ENCODE peak calls at places on chromosome 22, in five cellular contexts. One of them, this sample, is unnamed.

GRCh38 chr22:46175631-46176030 is 25.3 kb downstream of the PPARA start:
- DNase-seq in foreskin fibroblast: peak
- DNase-seq in lower leg skin: no peak
- DNase-seq in choroid plexus epithelial cell: no peak
- DNase-seq in RWPE1: no peak
- DNase-seq in this sample: peak

GRCh38 chr22:11613898-11614755 is 3913.9 kb upstream of the OR11H1 start:
- DNase-seq in foreskin fibroblast: no peak
- DNase-seq in lower leg skin: no peak
- DNase-seq in choroid plexus epithelial cell: no peak
- DNase-seq in RWPE1: no peak
- DNase-seq in this sample: no peak

GRCh38 chr22:19571207-19571795 is 47.1 kb upstream of the CLDN5 start:
- DNase-seq in foreskin fibroblast: peak
- DNase-seq in lower leg skin: peak
- DNase-seq in choroid plexus epithelial cell: peak
- DNase-seq in RWPE1: no peak
- DNase-seq in this sample: no peak

GRCh38 chr22:35306350-35306967 is 6.8 kb downstream of the TOM1 start:
- DNase-seq in foreskin fibroblast: no peak
- DNase-seq in lower leg skin: no peak
- DNase-seq in choroid plexus epithelial cell: peak
- DNase-seq in RWPE1: no peak
- DNase-seq in this sample: no peak

GRCh38 chr22:42360348-42360747 is 71.9 kb downstream of the NFAM1 start:
- DNase-seq in foreskin fibroblast: no peak
- DNase-seq in lower leg skin: no peak
- DNase-seq in choroid plexus epithelial cell: no peak
- DNase-seq in RWPE1: no peak
- DNase-seq in this sample: no peak

GRCh38 chr22:27453688-27454087 is 347.9 kb downstream of the MN1 start:
- DNase-seq in foreskin fibroblast: no peak
- DNase-seq in lower leg skin: no peak
- DNase-seq in choroid plexus epithelial cell: no peak
- DNase-seq in RWPE1: no peak
- DNase-seq in this sample: no peak

GRCh38 chr22:30869996-30870395 is 98.6 kb downstream of the MORC2 start:
- DNase-seq in foreskin fibroblast: no peak
- DNase-seq in lower leg skin: peak
- DNase-seq in choroid plexus epithelial cell: no peak
- DNase-seq in RWPE1: no peak
- DNase-seq in this sample: no peak

GRCh38 chr22:40415531-40416266 is 45.3 kb downstream of the SGSM3 start:
- DNase-seq in foreskin fibroblast: no peak
- DNase-seq in lower leg skin: no peak
- DNase-seq in choroid plexus epithelial cell: peak
- DNase-seq in RWPE1: no peak
- DNase-seq in this sample: no peak

GRCh38 chr22:43478621-43479285 is 66.9 kb downstream of the MPPED1 start:
- DNase-seq in foreskin fibroblast: no peak
- DNase-seq in lower leg skin: no peak
- DNase-seq in choroid plexus epithelial cell: no peak
- DNase-seq in RWPE1: no peak
- DNase-seq in this sample: no peak

GRCh38 chr22:42990131-42990838 is 24.7 kb downstream of the PACSIN2 start:
- DNase-seq in foreskin fibroblast: peak
- DNase-seq in lower leg skin: no peak
- DNase-seq in choroid plexus epithelial cell: peak
- DNase-seq in RWPE1: peak
- DNase-seq in this sample: peak

GRCh38 chr22:28819253-28820096 is 19.1 kb upstream of the XBP1 start:
- DNase-seq in foreskin fibroblast: no peak
- DNase-seq in lower leg skin: no peak
- DNase-seq in choroid plexus epithelial cell: no peak
- DNase-seq in RWPE1: no peak
- DNase-seq in this sample: no peak

GRCh38 chr22:25111579-25112517 is 87.8 kb upstream of the CRYBB3 start:
- DNase-seq in foreskin fibroblast: peak
- DNase-seq in lower leg skin: no peak
- DNase-seq in choroid plexus epithelial cell: no peak
- DNase-seq in RWPE1: no peak
- DNase-seq in this sample: no peak

GRCh38 chr22:46933526-46933925 is 171.1 kb downstream of the TBC1D22A start:
- DNase-seq in foreskin fibroblast: no peak
- DNase-seq in lower leg skin: no peak
- DNase-seq in choroid plexus epithelial cell: no peak
- DNase-seq in RWPE1: no peak
- DNase-seq in this sample: no peak

GRCh38 chr22:38632528-38632927 is 23.7 kb downstream of the FAM227A start:
- DNase-seq in foreskin fibroblast: no peak
- DNase-seq in lower leg skin: no peak
- DNase-seq in choroid plexus epithelial cell: no peak
- DNase-seq in RWPE1: no peak
- DNase-seq in this sample: no peak

GRCh38 chr22:33864723-33865130 is 55.5 kb downstream of the LARGE1 start:
- DNase-seq in foreskin fibroblast: no peak
- DNase-seq in lower leg skin: no peak
- DNase-seq in choroid plexus epithelial cell: peak
- DNase-seq in RWPE1: no peak
- DNase-seq in this sample: no peak

GRCh38 chr22:33188316-33188715 is 130.1 kb upstream of the SYN3 start:
- DNase-seq in foreskin fibroblast: no peak
- DNase-seq in lower leg skin: no peak
- DNase-seq in choroid plexus epithelial cell: no peak
- DNase-seq in RWPE1: no peak
- DNase-seq in this sample: no peak

GRCh38 chr22:40276877-40277823 is 69.2 kb upstream of the ADSL start:
- DNase-seq in foreskin fibroblast: peak
- DNase-seq in lower leg skin: no peak
- DNase-seq in choroid plexus epithelial cell: peak
- DNase-seq in RWPE1: peak
- DNase-seq in this sample: no peak

GRCh38 chr22:46897246-46897623 is 134.8 kb downstream of the TBC1D22A start:
- DNase-seq in foreskin fibroblast: no peak
- DNase-seq in lower leg skin: no peak
- DNase-seq in choroid plexus epithelial cell: no peak
- DNase-seq in RWPE1: no peak
- DNase-seq in this sample: no peak

GRCh38 chr22:28548411-28548810 is 131.2 kb downstream of the TTC28 start:
- DNase-seq in foreskin fibroblast: no peak
- DNase-seq in lower leg skin: no peak
- DNase-seq in choroid plexus epithelial cell: no peak
- DNase-seq in RWPE1: no peak
- DNase-seq in this sample: no peak

GRCh38 chr22:39996732-39997131 is 2.0 kb downstream of the FAM83F start:
- DNase-seq in foreskin fibroblast: no peak
- DNase-seq in lower leg skin: no peak
- DNase-seq in choroid plexus epithelial cell: no peak
- DNase-seq in RWPE1: no peak
- DNase-seq in this sample: no peak

GRCh38 chr22:28582806-28583205 is 96.8 kb downstream of the TTC28 start:
- DNase-seq in foreskin fibroblast: peak
- DNase-seq in lower leg skin: no peak
- DNase-seq in choroid plexus epithelial cell: peak
- DNase-seq in RWPE1: no peak
- DNase-seq in this sample: no peak

GRCh38 chr22:30301995-30302809 is 12.9 kb upstream of the CASTOR1 start:
- DNase-seq in foreskin fibroblast: peak
- DNase-seq in lower leg skin: no peak
- DNase-seq in choroid plexus epithelial cell: peak
- DNase-seq in RWPE1: no peak
- DNase-seq in this sample: no peak

GRCh38 chr22:46297151-46297819 is 615 bp downstream of the GTSE1 start:
- DNase-seq in foreskin fibroblast: peak
- DNase-seq in lower leg skin: no peak
- DNase-seq in choroid plexus epithelial cell: peak
- DNase-seq in RWPE1: peak
- DNase-seq in this sample: no peak

DNA sequence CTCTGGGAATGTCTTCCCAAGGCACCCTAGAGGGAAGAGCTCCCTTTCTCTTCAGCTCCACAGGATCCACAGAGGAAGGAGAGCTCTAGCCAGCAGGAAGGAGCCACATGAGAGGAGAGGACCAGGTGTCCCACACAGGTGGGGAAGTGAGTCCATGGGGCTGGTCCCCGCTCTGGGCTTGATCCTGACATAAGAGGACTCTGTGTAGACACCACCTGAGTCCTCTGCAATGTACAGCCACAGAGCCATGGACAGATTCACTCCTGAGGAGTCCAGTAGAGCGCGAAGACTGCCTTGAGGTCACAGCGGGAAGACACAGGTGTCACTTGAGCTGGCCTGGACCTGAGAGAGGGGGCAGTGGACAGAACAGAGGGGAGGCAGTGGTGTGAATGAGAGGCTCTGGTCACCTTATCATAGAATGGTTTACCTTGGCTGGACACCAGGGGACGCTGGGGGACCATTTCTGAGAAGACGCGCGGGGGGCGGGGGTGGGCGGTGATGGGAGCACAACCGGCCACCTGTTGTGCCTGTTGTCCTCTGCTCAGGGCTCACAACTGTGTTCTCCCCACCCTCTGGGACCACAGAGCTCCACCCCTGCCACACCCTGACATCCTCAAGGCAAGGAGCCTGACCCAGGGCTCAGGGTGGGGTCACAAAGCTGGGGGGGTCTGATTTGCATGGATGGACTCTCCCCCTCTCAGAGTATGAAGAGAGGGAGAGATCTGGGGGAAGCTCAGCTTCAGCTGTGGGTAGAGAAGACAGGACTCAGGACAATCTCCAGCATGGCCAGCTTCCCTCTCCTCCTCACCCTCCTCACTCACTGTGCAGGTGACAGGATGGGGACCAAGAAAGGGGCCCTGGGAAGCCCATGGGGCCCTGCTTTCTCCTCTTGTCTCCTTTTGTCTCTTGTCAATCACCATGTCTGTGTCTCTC is 128.2 kb downstream of the ZNF280B start:
- DNase-seq in foreskin fibroblast: no peak
- DNase-seq in lower leg skin: no peak
- DNase-seq in choroid plexus epithelial cell: no peak
- DNase-seq in RWPE1: no peak
- DNase-seq in this sample: no peak
- TF ChIP-seq CTCF in foreskin fibroblast: no peak
- TF ChIP-seq CTCF in lower leg skin: no peak
- TF ChIP-seq CTCF in choroid plexus epithelial cell: no peak
- TF ChIP-seq CTCF in RWPE1: no peak
- TF ChIP-seq CTCF in this sample: no peak

DNA sequence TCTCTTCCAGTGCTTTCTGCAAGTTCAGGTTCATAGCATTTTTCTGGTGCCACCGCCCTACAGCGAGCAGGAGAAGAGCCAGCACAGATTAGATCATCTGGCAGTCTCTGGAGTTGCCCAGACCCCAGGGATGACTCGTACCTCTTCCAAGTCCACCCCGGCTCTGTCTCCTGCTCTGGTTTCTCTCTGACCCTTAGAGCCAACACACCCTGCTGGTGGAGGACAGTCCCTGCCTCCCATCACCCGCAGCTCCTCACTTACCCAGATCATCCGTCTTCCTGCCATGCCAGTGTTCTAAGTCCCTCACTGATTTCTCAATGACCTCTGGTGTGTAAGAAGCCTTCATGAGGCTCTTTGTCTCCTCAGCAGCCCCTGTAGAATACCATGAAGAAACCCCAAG is 28.0 kb downstream of the TST start:
- DNase-seq in foreskin fibroblast: no peak
- DNase-seq in lower leg skin: no peak
- DNase-seq in choroid plexus epithelial cell: no peak
- DNase-seq in RWPE1: no peak
- DNase-seq in this sample: no peak
- TF ChIP-seq CTCF in foreskin fibroblast: no peak
- TF ChIP-seq CTCF in lower leg skin: no peak
- TF ChIP-seq CTCF in choroid plexus epithelial cell: no peak
- TF ChIP-seq CTCF in RWPE1: no peak
- TF ChIP-seq CTCF in this sample: no peak

DNA sequence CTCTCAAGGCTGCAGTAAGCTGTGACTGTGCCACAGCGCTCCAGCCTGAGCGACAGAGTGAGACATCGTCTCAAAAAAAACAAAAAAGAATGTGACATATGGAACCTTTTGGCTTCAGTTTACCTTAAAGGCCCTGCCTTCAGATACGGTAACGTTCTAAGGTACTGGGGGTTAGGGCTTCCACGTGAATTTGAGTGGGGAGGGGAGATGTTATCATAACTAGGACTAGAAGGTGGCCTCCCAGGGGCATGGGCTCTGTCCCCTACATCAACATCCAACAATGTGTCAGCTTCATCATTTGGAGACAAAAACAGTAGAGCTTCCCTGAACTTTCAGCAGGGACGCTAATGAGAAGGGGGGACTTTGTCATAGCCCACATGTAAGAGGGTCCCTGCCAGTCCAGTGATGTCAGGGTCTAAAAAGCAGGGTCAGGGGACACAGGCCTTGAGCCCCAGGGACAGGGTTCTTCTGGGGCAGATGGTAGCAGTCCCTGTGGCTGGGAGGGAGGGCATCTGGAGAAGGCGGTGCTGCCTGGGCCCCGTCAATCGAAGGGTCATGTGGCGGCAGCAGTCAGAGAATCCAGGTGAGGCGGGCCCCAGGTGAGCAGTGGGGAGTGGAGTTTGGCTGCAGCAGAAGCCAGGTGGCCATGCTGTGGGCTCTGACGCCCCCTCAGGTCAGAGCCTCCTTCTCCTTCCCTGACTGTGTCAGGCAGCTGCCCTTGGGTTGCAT is 79.8 kb downstream of the BCR start:
- DNase-seq in foreskin fibroblast: no peak
- DNase-seq in lower leg skin: no peak
- DNase-seq in choroid plexus epithelial cell: no peak
- DNase-seq in RWPE1: no peak
- DNase-seq in this sample: no peak
- TF ChIP-seq CTCF in foreskin fibroblast: no peak
- TF ChIP-seq CTCF in lower leg skin: no peak
- TF ChIP-seq CTCF in choroid plexus epithelial cell: no peak
- TF ChIP-seq CTCF in RWPE1: no peak
- TF ChIP-seq CTCF in this sample: no peak

DNA sequence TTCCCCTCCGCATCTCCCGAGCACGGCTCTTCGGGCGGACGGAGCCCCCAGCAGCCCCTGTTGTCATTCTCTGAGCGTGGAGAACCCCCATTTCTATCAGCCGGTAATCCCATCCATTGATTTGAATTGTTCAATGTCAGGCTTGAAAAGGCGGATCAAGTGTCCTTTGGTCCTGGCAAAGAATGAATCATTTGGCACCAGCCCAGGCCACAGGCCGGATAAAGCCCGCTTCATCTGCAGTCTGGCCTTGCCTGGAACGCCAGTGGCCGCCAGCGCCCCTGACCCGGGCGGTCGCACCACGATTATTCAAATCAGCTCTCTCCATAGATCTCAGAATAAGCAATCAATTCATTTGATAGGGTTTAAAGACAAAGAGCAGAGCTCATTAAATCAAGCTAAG is 188.9 kb downstream of the BRD1 start:
- DNase-seq in foreskin fibroblast: peak
- DNase-seq in lower leg skin: no peak
- DNase-seq in choroid plexus epithelial cell: no peak
- DNase-seq in RWPE1: peak
- DNase-seq in this sample: no peak
- TF ChIP-seq CTCF in foreskin fibroblast: no peak
- TF ChIP-seq CTCF in lower leg skin: no peak
- TF ChIP-seq CTCF in choroid plexus epithelial cell: no peak
- TF ChIP-seq CTCF in RWPE1: no peak
- TF ChIP-seq CTCF in this sample: no peak